ENCODE peak calls at places on chromosomes 11 and 22, in four cellular contexts. O is cardiac fibroblast, V is mucosa of descending colon, J is MM.1S. M is an unnamed sample.
A peak's percentile ranks its signal among the peaks of the same experiment; 100 is the strongest.

GRCh38 chr11:94700631-94701030 is 67.5 kb upstream of the AMOTL1 start:
- DNase-seq in V (no peak), O (no peak), J (no peak), M (no peak)

GRCh38 chr11:116730568-116730967 is 42.2 kb downstream of the BUD13 start:
- DNase-seq in V (no peak), O (no peak), J (no peak), M (no peak)

GRCh38 chr11:131870305-131870704 is 499.9 kb downstream of the NTM start:
- DNase-seq in O (no peak), V (no peak), J (no peak), M (no peak)

GRCh38 chr11:46554205-46555162 is 39.3 kb downstream of the AMBRA1 start:
- DNase-seq in V (peak; percentile 30), J (no peak), O (peak; percentile 88), M (no peak)

GRCh38 chr11:58567889-58568512 is 7.7 kb downstream of the LPXN start:
- DNase-seq in V (peak; percentile 73), O (peak; percentile 78), J (peak; percentile 75), M (peak; percentile 65)

GRCh38 chr11:120391297-120391696 is 55.1 kb downstream of the ARHGEF12 start:
- DNase-seq in O (no peak), V (no peak), J (no peak), M (no peak)

GRCh38 chr22:19834599-19834998 is 20.1 kb downstream of the GNB1L start:
- DNase-seq in O (no peak), V (no peak), J (no peak), M (no peak)

GRCh38 chr11:125297346-125297910 is 132.9 kb downstream of the PKNOX2 start:
- DNase-seq in J (no peak), O (no peak), V (no peak), M (no peak)

GRCh38 chr11:117902001-117902855 is 25.8 kb upstream of the FXYD6 start:
- DNase-seq in O (no peak), J (no peak), V (no peak), M (no peak)

GRCh38 chr22:17949926-17950473 is 74.4 kb downstream of the MICAL3 start:
- DNase-seq in J (no peak), V (no peak), O (no peak), M (no peak)

GRCh38 chr11:125117429-125117828 is 6.0 kb upstream of the TMEM218 start:
- DNase-seq in V (no peak), J (no peak), O (no peak), M (no peak)

GRCh38 chr11:34790620-34791019 is 125.6 kb downstream of the APIP start:
- DNase-seq in V (no peak), J (no peak), O (peak; percentile 21), M (no peak)

GRCh38 chr11:130124096-130124495 is 35.5 kb upstream of the ST14 start:
- DNase-seq in V (no peak), O (peak; percentile 96), J (no peak), M (no peak)

GRCh38 chr11:47408598-47409439 is 429 bp downstream of the SLC39A13 start:
- DNase-seq in O (peak; percentile 88), V (peak; percentile 38), J (no peak), M (no peak)

GRCh38 chr11:125165111-125165663 is 636 bp downstream of the PKNOX2 start:
- DNase-seq in J (no peak), V (no peak), O (peak; percentile 51), M (no peak)

DNA sequence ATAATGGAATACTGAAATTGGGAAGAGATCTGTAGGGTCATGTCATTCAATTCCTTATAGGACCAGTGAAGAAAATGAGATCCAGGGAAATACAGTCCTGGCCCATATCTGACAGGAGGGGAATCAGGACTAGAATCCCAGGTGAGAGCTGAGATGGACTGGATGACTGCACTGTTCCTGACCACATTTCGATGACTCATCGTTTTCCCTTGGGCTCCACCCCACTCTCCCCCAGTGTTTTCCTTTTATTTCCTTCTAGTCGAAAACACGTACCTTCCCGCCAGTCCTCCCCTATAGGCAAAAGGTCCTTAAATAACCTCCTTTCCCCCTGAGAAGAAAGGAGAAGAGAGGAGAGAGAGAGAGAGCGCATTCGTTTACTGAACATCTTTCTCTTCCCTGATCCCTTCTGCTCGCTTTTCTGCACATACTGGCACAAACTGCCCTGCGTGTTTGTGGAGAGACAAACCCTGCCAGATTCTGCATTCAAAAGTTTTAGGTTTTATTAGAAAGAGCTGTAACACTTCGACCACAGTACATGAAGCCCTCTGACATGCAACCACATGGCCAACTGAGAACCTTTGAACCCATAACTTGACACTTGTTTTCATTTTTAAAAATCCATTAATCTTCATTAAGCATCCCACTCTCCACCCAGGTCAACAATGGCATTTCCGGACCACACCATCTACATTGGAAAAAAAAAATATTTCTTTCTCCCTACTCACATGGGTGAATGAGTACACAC is 565.7 kb downstream of the METTL15 start:
- DNase-seq in O (peak; percentile 45), V (no peak), J (no peak), M (no peak)
- H3K4me3 ChIP-seq in O (no peak overlapping the region), V (no peak overlapping the region), J (no peak overlapping the region), M (no peak overlapping the region)

GRCh38 chr22:49946612-49947295 is 13.8 kb upstream of the PIM3 start:
- DNase-seq in V (peak; percentile 74), O (no peak), J (no peak), M (no peak)
- H3K4me3 ChIP-seq in V (no peak overlapping the region), O (no peak overlapping the region), J (no peak overlapping the region), M (no peak overlapping the region)

GRCh38 chr11:65915101-65915820 is 3.6 kb downstream of the C11orf68 start:
- DNase-seq in V (no peak), O (no peak), J (no peak), M (no peak)
- H3K4me3 ChIP-seq in V (no peak overlapping the region), O (peak overlapping the region; percentile 14), J (no peak overlapping the region), M (no peak overlapping the region)

GRCh38 chr11:72586591-72587090 is 87.6 kb downstream of the PDE2A start:
- DNase-seq in J (no peak), O (no peak), V (no peak), M (no peak)

GRCh38 chr11:72585762-72586590 is 88.2 kb downstream of the PDE2A start:
- DNase-seq in V (peak; percentile 82), J (peak; percentile 78), O (peak; percentile 69), M (peak; percentile 69)

GRCh38 chr11:72584293-72584921 is 89.8 kb downstream of the PDE2A start:
- DNase-seq in J (no peak), O (peak; percentile 28), V (peak; percentile 47), M (peak; percentile 37)

GRCh38 chr11:72583616-72584292 is 90.5 kb downstream of the PDE2A start:
- DNase-seq in O (no peak), J (no peak), V (no peak), M (no peak)

DNA sequence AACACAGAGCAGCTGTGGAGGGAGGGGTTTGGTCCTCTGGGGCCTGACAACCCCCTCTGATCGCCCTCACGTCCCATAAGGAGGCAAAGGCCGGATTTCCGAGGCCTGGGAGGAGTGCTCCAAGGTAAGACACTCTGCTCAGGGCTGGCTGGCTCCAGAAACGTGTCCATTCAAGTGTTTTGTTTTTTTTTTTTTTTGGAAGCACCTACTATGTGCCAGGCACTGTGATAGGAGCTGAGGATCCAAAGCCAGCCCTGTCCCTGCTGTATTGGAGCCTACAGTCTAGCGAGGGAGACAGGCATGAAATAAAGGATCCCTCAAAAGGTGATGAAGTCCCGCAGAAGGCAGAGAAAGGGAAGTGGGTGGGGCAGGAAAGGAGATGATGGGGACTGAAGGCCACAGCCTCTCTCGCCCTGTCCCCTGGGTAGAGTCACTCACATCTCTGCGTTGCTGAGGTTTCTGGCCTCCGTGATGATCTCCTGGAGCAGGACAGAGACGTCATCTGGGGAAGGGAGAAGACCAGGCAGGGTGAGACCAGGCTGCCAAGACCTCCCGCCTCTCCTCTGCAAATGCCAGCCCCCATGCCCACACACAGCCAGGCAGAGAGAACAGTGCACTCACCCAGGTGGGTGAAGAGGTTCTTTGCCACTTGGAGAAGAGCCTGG is 89.2 kb downstream of the PDE2A start:
- DNase-seq in J (no peak), O (no peak), V (no peak), M (no peak)
- H3K4me3 ChIP-seq in J (no peak overlapping the region), O (peak overlapping the region; percentile 26), V (no peak overlapping the region), M (peak overlapping the region; percentile 40)

DNA sequence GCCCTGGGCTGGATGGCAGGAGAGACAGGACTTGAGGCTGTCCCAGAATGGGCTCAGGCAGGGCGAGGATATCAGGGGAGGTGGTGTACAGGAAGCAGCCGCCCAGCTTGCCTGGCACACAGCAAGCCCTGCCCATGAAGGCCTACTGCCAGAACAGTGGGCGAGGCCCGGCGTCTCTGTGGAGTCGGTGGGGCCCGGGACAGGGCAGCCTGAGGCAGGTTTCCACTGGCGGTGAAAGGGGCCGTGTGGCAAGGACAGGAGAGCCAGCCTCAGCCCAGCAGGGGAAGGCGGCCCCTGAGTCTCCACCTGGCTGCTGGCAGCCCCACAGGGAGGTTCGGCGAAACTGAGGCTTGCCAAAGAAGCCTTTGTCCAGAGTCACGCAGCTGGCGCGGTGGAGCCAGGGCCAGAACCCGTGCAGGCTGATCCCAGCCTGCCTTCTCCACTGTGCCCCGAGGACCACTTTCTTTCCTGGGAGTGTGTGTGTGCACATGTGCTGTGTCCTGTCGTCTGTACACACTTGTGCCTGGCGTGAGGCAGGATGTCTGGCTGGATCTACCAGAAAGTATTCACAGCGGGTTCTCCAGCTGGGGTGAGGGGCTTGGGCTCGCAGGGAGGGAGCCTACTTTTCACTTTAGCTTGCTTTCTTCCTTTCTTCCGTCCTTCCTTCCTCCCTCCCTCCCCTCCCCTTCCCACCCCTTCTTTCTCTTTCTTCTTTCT is 1.2 kb downstream of the TSPO start:
- DNase-seq in V (peak; percentile 91), J (peak; percentile 40), O (peak; percentile 38), M (peak; percentile 67)
- H3K4me3 ChIP-seq in V (peak overlapping the region; percentile 60), J (peak overlapping the region; percentile 76), O (peak overlapping the region; percentile 90), M (peak overlapping the region; percentile 69)

GRCh38 chr22:35409783-35410662 is 10.1 kb downstream of the MCM5 start:
- DNase-seq in J (no peak), O (no peak), V (no peak), M (no peak)
- H3K4me3 ChIP-seq in J (no peak overlapping the region), O (no peak overlapping the region), V (no peak overlapping the region), M (no peak overlapping the region)

GRCh38 chr11:114326776-114327175 is 30.6 kb downstream of the NNMT start:
- DNase-seq in V (no peak), O (no peak), J (no peak), M (no peak)

GRCh38 chr11:114319716-114320328 is 23.6 kb downstream of the NNMT start:
- DNase-seq in V (no peak), O (peak; percentile 30), J (peak; percentile 23), M (peak; percentile 84)

GRCh38 chr11:114326151-114326550 is 30.0 kb downstream of the NNMT start:
- DNase-seq in J (peak; percentile 69), O (no peak), V (no peak), M (no peak)

GRCh38 chr11:114321621-114322257 is 25.5 kb downstream of the NNMT start:
- DNase-seq in V (no peak), O (peak; percentile 93), J (no peak), M (no peak)

GRCh38 chr11:114322934-114323333 is 26.7 kb downstream of the NNMT start:
- DNase-seq in V (no peak), O (no peak), J (no peak), M (no peak)
- H3K4me3 ChIP-seq in V (no peak overlapping the region), O (no peak overlapping the region), J (no peak overlapping the region), M (no peak overlapping the region)

GRCh38 chr22:45051946-45052345 is 42.1 kb upstream of the PHF21B start:
- DNase-seq in O (no peak), J (no peak), V (no peak), M (no peak)
- H3K4me3 ChIP-seq in O (no peak overlapping the region), J (no peak overlapping the region), V (no peak overlapping the region), M (no peak overlapping the region)